ENCODE peak calls at places on chromosomes 2 and 18, in seven cellular contexts. H is stomach, Z is heart left ventricle, L is right lobe of liver, N is testis, F is IMR-90, V is sigmoid colon. X is an unnamed sample. For H3K4me1, the result is how much of the 10 kb centered on the place peaks cover.

GRCh38 chr2:136131961-136132839 is 14.3 kb upstream of the CXCR4 start:
- DNase-seq in Z (no peak), H (peak), F (no peak), V (no peak), N (no peak), L (no peak), X (peak)

GRCh38 chr2:1736997-1737480 is 7.3 kb downstream of the PXDN start:
- DNase-seq in L (no peak), F (peak), V (peak), N (peak), H (no peak), Z (no peak), X (no peak)

GRCh38 chr2:155256803-155257202 is 558.3 kb downstream of the KCNJ3 start:
- DNase-seq in N (no peak), H (no peak), L (no peak), V (no peak), Z (no peak), F (no peak), X (no peak)

GRCh38 chr2:43472527-43473194 is 123.2 kb downstream of the THADA start:
- DNase-seq in L (no peak), F (peak), H (no peak), Z (no peak), N (no peak), V (no peak), X (no peak)

GRCh38 chr2:72130671-72131360 is 16.8 kb downstream of the CYP26B1 start:
- DNase-seq in N (no peak), V (no peak), L (peak), H (no peak), F (no peak), Z (no peak), X (peak)

GRCh38 chr2:29012211-29012681 is 31.1 kb downstream of the TOGARAM2 start:
- DNase-seq in V (peak), H (peak), L (no peak), Z (peak), N (no peak), F (no peak), X (peak)

GRCh38 chr2:174342600-174343342 is 8.0 kb downstream of the SP9 start:
- DNase-seq in N (no peak), L (no peak), Z (peak), F (no peak), H (no peak), V (no peak), X (no peak)

GRCh38 chr2:11495844-11496271 is 29.9 kb upstream of the E2F6 start:
- DNase-seq in F (no peak), Z (peak), L (no peak), V (no peak), H (no peak), N (peak), X (no peak)

GRCh38 chr18:48529796-48530195 is 9.0 kb upstream of the CTIF start:
- DNase-seq in Z (no peak), L (no peak), V (no peak), F (peak), N (no peak), H (no peak), X (no peak)

GRCh38 chr2:71749671-71750101 is 296.3 kb downstream of the DYSF start:
- DNase-seq in F (peak), N (no peak), H (no peak), Z (no peak), V (no peak), L (no peak), X (no peak)

GRCh38 chr18:9666548-9666947 is 41.6 kb upstream of the RAB31 start:
- DNase-seq in F (no peak), L (no peak), Z (no peak), N (no peak), V (no peak), H (no peak), X (no peak)

GRCh38 chr2:172430671-172431070 is 3.3 kb downstream of the ITGA6 start:
- DNase-seq in L (no peak), N (no peak), F (peak), Z (no peak), H (no peak), V (no peak), X (no peak)

DNA sequence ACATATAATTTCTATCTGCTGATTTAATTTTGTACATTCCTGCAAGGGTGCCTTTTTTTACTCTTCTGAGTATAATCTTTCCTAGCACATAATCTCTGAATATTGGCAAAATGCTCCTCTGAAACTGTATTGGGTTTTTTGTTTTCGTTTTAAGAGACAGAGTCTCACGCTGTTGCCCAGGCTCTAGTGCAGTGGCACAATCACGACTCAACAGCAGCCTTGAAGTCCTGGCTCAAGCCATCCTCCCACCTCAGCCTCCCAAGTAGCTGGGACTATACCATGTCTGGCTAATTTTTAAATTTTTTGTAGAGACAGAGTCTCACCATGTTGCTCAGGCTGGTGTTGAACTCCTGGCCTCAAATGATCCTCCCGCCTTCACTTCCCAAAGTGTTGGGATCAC is 104.9 kb downstream of the SPTBN1 start:
- DNase-seq in V (no peak), F (no peak), Z (no peak), N (no peak), L (no peak), H (no peak), X (no peak)
- H3K4me1 ChIP-seq in V (half or more), F (under half), Z (half or more), N (under half), L (under half), H (half or more), X (under half)

DNA sequence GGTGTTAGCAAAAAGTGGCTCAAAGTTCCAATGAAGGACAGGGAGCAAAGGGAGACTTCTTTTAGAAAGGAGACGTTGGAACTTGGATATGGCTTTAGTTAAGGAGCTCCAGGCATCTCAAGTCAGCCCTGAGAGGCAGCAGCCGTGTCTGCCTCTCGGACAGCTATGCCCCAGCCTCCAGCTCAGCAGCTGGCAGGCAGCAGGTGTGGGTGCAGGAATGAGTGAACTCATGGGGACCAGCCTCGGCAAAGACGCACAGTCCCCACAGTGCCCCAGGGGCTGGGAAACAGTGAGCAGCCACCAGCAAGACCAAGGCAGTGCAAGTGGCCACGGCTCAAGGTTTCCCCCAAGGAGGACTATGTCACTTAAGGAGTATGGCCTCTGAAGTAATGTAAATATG is 1.6 kb upstream of the LRRFIP1 start:
- DNase-seq in L (no peak), Z (no peak), N (no peak), H (no peak), F (no peak), V (no peak), X (no peak)
- TF ChIP-seq POLR2A in L (no peak), Z (no peak), N (no peak), H (no peak), F (no peak), V (no peak), X (no peak)

GRCh38 chr2:134288814-134289213 is 34.9 kb downstream of the MGAT5 start:
- DNase-seq in V (no peak), N (no peak), F (no peak), L (no peak), H (no peak), Z (no peak), X (no peak)

GRCh38 chr2:134287323-134287722 is 33.5 kb downstream of the MGAT5 start:
- DNase-seq in V (no peak), L (no peak), F (no peak), H (no peak), Z (no peak), N (no peak), X (no peak)

GRCh38 chr2:134290363-134290762 is 36.5 kb downstream of the MGAT5 start:
- DNase-seq in H (no peak), N (no peak), L (no peak), V (no peak), F (no peak), Z (no peak), X (no peak)

GRCh38 chr2:134292514-134292913 is 38.6 kb downstream of the MGAT5 start:
- DNase-seq in F (no peak), L (no peak), Z (no peak), H (no peak), V (no peak), N (no peak), X (no peak)

DNA sequence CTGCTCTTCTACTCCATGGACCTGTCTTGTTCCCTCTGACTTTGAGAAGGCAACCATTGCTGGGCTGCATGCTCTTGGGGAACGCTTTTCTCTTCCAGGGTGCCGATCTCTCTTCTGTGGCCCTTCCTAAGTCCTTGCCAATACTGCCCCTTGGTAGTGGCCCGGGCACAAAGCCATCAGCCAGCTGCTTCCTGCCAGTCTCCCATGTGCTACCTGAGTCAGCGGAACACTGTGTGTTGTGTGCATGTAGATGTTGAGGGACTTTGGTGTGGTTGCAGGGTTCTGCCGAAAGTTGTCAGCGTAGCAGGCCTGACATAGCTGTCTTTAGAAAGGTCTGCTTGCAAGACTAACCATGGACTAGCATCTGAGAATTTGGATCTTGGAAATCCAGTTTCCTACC is 35.4 kb downstream of the MGAT5 start:
- DNase-seq in N (no peak), L (no peak), F (no peak), H (no peak), V (no peak), Z (no peak), X (no peak)
- H3K4me1 ChIP-seq in N (under half), L (under half), F (under half), H (under half), V (under half), Z (half or more), X (under half)

GRCh38 chr2:45963816-45964215 is 312.3 kb downstream of the PRKCE start:
- DNase-seq in Z (no peak), F (no peak), L (no peak), H (no peak), N (no peak), V (peak), X (no peak)

GRCh38 chr2:45962522-45962921 is 311.0 kb downstream of the PRKCE start:
- DNase-seq in H (peak), L (peak), F (peak), Z (peak), N (peak), V (peak), X (no peak)

GRCh38 chr2:45965841-45966498 is 314.5 kb downstream of the PRKCE start:
- DNase-seq in L (no peak), V (peak), N (no peak), Z (no peak), F (no peak), H (no peak), X (no peak)

GRCh38 chr2:45964945-45965344 is 313.5 kb downstream of the PRKCE start:
- DNase-seq in F (no peak), Z (no peak), H (no peak), V (no peak), L (no peak), N (no peak), X (no peak)

GRCh38 chr2:45964226-45964841 is 312.9 kb downstream of the PRKCE start:
- DNase-seq in V (peak), L (peak), Z (peak), H (peak), F (peak), N (peak), X (no peak)
- TF ChIP-seq POLR2A in V (no peak), L (peak), Z (no peak), H (no peak), F (no peak), N (no peak), X (no peak)

DNA sequence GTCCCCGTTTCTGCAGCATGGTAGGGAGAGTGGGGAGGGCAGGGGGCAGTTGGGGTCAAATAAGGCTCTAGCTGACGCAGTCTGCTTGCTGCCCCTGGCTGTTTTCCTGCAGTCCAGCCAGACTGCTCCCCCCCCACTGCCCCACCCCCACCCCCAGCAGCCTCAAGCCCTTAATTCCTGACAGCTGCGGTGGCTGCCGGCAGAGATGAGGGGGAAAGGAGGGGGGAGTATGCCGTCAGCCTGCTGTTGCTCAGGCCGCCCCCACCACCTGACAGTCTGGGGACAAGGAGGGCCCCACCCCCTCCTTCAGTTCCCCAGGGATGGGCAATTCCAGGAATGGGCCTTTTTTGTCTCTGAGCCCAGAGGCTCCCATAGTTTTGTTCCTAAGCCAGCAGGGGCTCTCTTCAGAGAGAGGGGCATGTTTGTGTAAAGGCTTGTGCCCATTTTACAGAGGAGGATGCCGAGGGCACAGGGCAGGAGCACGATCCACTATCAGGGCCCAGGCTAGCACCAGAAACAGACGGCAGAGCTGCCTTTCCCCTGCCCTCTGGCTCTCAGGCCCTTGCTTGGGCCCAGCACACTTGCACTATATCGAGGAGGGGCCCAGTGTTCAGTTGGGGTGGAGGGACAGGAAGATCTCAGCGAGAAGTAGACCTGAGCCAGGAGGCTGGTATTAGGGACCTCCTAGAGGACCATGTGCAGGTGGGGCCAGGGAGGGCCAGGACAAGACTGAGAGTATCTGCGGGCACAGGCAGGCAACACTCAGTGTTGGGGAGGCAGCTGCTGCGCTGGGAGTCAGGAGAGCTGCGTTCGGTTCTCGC is 1.5 kb upstream of the WNT10A start:
- DNase-seq in L (no peak), Z (no peak), V (no peak), F (no peak), N (no peak), H (no peak), X (peak)
- H3K4me1 ChIP-seq in L (under half), Z (under half), V (under half), F (under half), N (under half), H (under half), X (under half)

GRCh38 chr2:120740765-120741513 is 5.3 kb downstream of the GLI2 start:
- DNase-seq in H (no peak), V (no peak), Z (no peak), L (no peak), N (peak), F (peak), X (peak)
- TF ChIP-seq POLR2A in H (no peak), V (no peak), Z (no peak), L (no peak), N (no peak), F (peak), X (no peak)

X was measured in Peyer's patch.